ENCODE peak calls at places on chromosomes 7 and 10, in four cellular contexts. W is uterus, Q is hepatocyte, J is mucosa of descending colon. E is an unnamed sample.

GRCh38 chr7:85489498-85489897 is 302.6 kb upstream of the SEMA3D start:
- DNase-seq in J (no peak), W (no peak), Q (peak; percentile 8), E (no peak)

GRCh38 chr7:44050121-44050914 is 5.8 kb downstream of the DBNL start:
- DNase-seq in Q (no peak), J (no peak), W (peak; percentile 10), E (no peak)

GRCh38 chr7:155172141-155172540 is 102.0 kb downstream of the HTR5A start:
- DNase-seq in Q (no peak), W (no peak), J (no peak), E (no peak)

GRCh38 chr7:55467047-55467593 is 102.0 kb downstream of the LANCL2 start:
- DNase-seq in J (no peak), Q (no peak), W (no peak), E (no peak)

GRCh38 chr7:43956022-43956421 is 29.8 kb downstream of the UBE2D4 start:
- DNase-seq in Q (no peak), W (no peak), J (no peak), E (no peak)

GRCh38 chr7:50349963-50350944 is 45.7 kb downstream of the IKZF1 start:
- DNase-seq in W (no peak), Q (no peak), J (no peak), E (no peak)

GRCh38 chr7:131385039-131385605 is 57.4 kb downstream of the MKLN1 start:
- DNase-seq in W (no peak), J (no peak), Q (no peak), E (no peak)

GRCh38 chr7:22832422-22832821 is 9.8 kb upstream of the TOMM7 start:
- DNase-seq in J (no peak), Q (no peak), W (no peak), E (no peak)

GRCh38 chr7:22783421-22783820 is 39.2 kb downstream of the TOMM7 start:
- DNase-seq in J (no peak), Q (no peak), W (no peak), E (no peak)

GRCh38 chr7:106116162-106116704 is 4.1 kb upstream of the SYPL1 start:
- DNase-seq in J (no peak), W (no peak), Q (no peak), E (no peak)

GRCh38 chr10:132650611-132651250 is 113.1 kb downstream of the INPP5A start:
- DNase-seq in J (no peak), Q (no peak), W (no peak), E (peak; percentile 57)

GRCh38 chr10:36946598-36946997 is 178.8 kb upstream of the ANKRD30A start:
- DNase-seq in J (no peak), W (no peak), Q (no peak), E (no peak)

GRCh38 chr7:52472006-52472405 is 563.4 kb upstream of the POM121L12 start:
- DNase-seq in W (no peak), J (no peak), Q (no peak), E (no peak)

GRCh38 chr10:63720689-63721088 is 199.5 kb downstream of the REEP3 start:
- DNase-seq in Q (no peak), W (no peak), J (no peak), E (no peak)

GRCh38 chr7:11026452-11027359 is 53.0 kb downstream of the PHF14 start:
- DNase-seq in W (no peak), J (no peak), Q (no peak), E (no peak)

GRCh38 chr10:14327535-14327934 is 3.2 kb downstream of the FRMD4A start:
- DNase-seq in W (no peak), Q (no peak), J (no peak), E (no peak)

GRCh38 chr7:140722254-140722653 is 25.7 kb downstream of the NDUFB2 start:
- DNase-seq in J (no peak), W (no peak), Q (no peak), E (no peak)

GRCh38 chr10:107899075-107899474 is 734.6 kb upstream of the SORCS1 start:
- DNase-seq in Q (no peak), W (no peak), J (no peak), E (no peak)

GRCh38 chr10:72013202-72013945 is 49.2 kb downstream of the CHST3 start:
- DNase-seq in J (no peak), Q (no peak), W (no peak), E (no peak)

GRCh38 chr10:30247704-30248103 is 101.4 kb downstream of the MTPAP start:
- DNase-seq in Q (no peak), W (no peak), J (no peak), E (no peak)

GRCh38 chr7:89648509-89648908 is 505.8 kb upstream of the STEAP1 start:
- DNase-seq in J (no peak), Q (no peak), W (no peak), E (no peak)

GRCh38 chr10:131158695-131159094 is 152.8 kb downstream of the TCERG1L start:
- DNase-seq in W (no peak), J (no peak), Q (no peak), E (no peak)

GRCh38 chr7:43439631-43440401 is 143.1 kb upstream of the STK17A start:
- DNase-seq in W (no peak), J (peak; percentile 49), Q (peak; percentile 77), E (no peak)

GRCh38 chr10:44976352-44977198 is 2.0 kb downstream of the DEPP1 start:
- DNase-seq in Q (no peak), W (no peak), J (no peak), E (peak; percentile 55)

GRCh38 chr7:15178065-15178464 is 275.5 kb upstream of the DGKB start:
- DNase-seq in J (no peak), W (no peak), Q (no peak), E (no peak)

GRCh38 chr7:131586259-131586658 is 29.8 kb upstream of the PODXL start:
- DNase-seq in J (no peak), W (peak; percentile 43), Q (peak; percentile 89), E (no peak)

GRCh38 chr7:50712527-50713356 is 70.0 kb downstream of the GRB10 start:
- DNase-seq in J (no peak), Q (no peak), W (no peak), E (no peak)

GRCh38 chr10:21355591-21356011 is 169.9 kb downstream of the SKIDA1 start:
- DNase-seq in J (no peak), W (no peak), Q (no peak), E (no peak)

GRCh38 chr7:5630670-5631069 is 150.8 kb downstream of the RNF216 start:
- DNase-seq in W (no peak), J (no peak), Q (no peak), E (no peak)

GRCh38 chr10:93991596-93992284 is 2.0 kb upstream of the PLCE1 start:
- DNase-seq in Q (peak; percentile 79), W (peak; percentile 61), J (no peak), E (peak; percentile 82)
- H3K4me3 ChIP-seq in Q (no peak overlapping the region), W (no peak overlapping the region), J (no peak overlapping the region), E (no peak overlapping the region)

GRCh38 chr7:64035388-64035787 is 9.8 kb upstream of the ZNF727 start:
- DNase-seq in Q (no peak), W (no peak), J (no peak), E (no peak)
- H3K9me3 ChIP-seq in Q (no peaks in the 10 kb centered on the region), W (no peaks in the 10 kb centered on the region), J (peaks cover 89% of the 10 kb centered on the region), E (peaks cover 27% of the 10 kb centered on the region)

GRCh38 chr10:101215397-101216206 is 13.7 kb downstream of the LBX1 start:
- DNase-seq in Q (no peak), J (no peak), W (no peak), E (no peak)
- H3K4me3 ChIP-seq in Q (no peak overlapping the region), J (no peak overlapping the region), W (no peak overlapping the region), E (no peak overlapping the region)

GRCh38 chr7:30001953-30002352 is 12.4 kb upstream of the SCRN1 start:
- DNase-seq in Q (no peak), J (no peak), W (no peak), E (no peak)
- H3K9me3 ChIP-seq in Q (no peaks in the 10 kb centered on the region), J (no peaks in the 10 kb centered on the region), W (no peaks in the 10 kb centered on the region), E (no peaks in the 10 kb centered on the region)

GRCh38 chr7:139360948-139361307 is 1.2 kb downstream of the LUC7L2 start:
- DNase-seq in W (no peak), Q (no peak), J (no peak), E (no peak)

GRCh38 chr7:139362981-139363380 is 3.3 kb downstream of the LUC7L2 start:
- DNase-seq in J (no peak), W (no peak), Q (no peak), E (no peak)

GRCh38 chr7:139360210-139360947 is 685 bp downstream of the LUC7L2 start:
- DNase-seq in W (peak; percentile 97), Q (peak; percentile 97), J (peak; percentile 98), E (peak; percentile 97)

GRCh38 chr7:139361523-139361922 is 1.8 kb downstream of the LUC7L2 start:
- DNase-seq in J (no peak), Q (no peak), W (no peak), E (no peak)

DNA sequence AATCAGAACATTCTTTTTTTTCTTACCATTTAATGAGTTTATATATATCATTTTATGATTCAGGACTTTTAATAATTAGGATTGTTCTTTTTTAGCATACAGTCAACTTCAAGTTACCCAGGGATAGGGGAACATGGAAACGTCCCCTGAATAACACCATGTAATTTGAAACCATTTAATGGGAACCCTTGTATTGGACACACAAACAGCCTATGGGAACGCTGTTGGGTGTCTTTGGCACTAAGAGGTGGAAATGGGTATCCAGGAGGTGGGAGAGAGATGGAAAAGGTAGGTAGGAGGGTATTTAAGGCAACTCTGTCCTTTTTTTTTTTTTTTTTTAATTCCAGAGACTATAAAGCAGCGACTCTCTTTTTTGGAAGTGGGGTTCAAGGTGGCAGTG is 2.6 kb downstream of the LUC7L2 start:
- DNase-seq in J (no peak), W (no peak), Q (no peak), E (no peak)
- H3K4me3 ChIP-seq in J (no peak overlapping the region), W (no peak overlapping the region), Q (peak overlapping the region; percentile 37), E (no peak overlapping the region)

DNA sequence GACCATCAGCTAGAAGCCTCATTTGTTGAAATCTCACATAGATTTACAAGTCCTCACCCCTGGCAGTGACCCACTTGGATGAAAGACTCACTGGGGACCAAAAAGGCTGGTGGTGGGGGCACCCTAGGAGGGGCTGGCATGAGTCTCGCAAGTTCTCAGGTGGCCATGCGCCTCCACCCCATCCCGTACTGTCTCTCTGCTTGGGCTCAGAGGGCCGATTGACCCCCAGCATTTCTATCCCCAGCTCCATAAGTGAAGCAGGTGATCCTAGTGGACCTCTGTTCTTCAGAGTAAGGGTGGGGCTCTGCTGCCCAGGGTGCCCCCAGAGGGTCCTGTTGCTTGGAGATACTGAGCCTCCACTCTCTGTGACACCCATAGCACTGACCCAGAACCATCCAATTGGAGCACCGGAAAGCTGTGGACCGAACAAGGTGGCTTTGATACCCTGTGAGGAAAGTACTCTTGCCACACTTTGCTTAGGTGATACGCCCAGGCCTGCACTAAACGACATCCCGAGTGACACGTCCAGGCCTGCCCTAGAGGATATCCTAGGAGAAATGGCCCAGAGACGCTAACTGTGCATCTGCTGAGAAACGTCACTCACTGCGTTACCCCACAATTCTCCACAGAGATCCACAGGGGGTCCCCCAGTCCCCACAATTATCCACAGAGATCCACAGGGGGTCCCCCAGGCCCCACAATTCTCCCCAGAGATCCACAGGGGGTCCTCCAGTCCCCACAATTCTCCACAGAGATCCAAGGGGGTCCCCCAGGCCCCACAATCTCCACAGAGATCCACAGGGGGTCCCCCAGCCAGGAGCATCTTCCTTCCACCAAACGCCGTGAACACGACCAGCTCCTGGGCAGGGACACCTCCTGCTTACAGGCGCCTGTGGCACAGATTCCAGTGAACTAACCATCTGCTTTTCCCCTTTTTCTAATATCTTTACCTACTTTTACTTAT is 262.9 kb downstream of the PTPRN2 start:
- DNase-seq in J (no peak), Q (no peak), W (no peak), E (no peak)
- H3K9me3 ChIP-seq in J (no peaks in the 10 kb centered on the region), Q (no peaks in the 10 kb centered on the region), W (no peaks in the 10 kb centered on the region), E (no peaks in the 10 kb centered on the region)

GRCh38 chr7:119288401-119288800 is 984.6 kb upstream of the KCND2 start:
- DNase-seq in J (no peak), W (no peak), Q (no peak), E (no peak)
- H3K4me3 ChIP-seq in J (no peak overlapping the region), W (no peak overlapping the region), Q (no peak overlapping the region), E (no peak overlapping the region)

E was measured in aorta.